ENCODE peak calls at places on chromosomes 4 and X, in ten cellular contexts. U is upper lobe of right lung, S is MCF 10A, Y is GM04504, D is epithelial cell of esophagus, W is psoas muscle, C is astrocyte of the cerebellum, L is T-cell, X is K562, E is RWPE1. A is an unnamed sample.

GRCh38 chr4:2893772-2894171 is 50.1 kb downstream of the ADD1 start:
- DNase-seq in U (no peak), S (no peak), Y (no peak), D (no peak), W (no peak), C (no peak), L (no peak), X (no peak), E (no peak), A (no peak)

GRCh38 chr4:94038195-94038594 is 169.5 kb upstream of the SMARCAD1 start:
- DNase-seq in U (no peak), S (peak), Y (no peak), D (no peak), W (no peak), C (no peak), L (no peak), X (no peak), E (no peak), A (no peak)

GRCh38 chr4:169311643-169312365 is 41.0 kb upstream of the SH3RF1 start:
- DNase-seq in U (no peak), S (peak), Y (no peak), D (peak), W (no peak), C (no peak), L (no peak), X (peak), E (peak), A (no peak)

GRCh38 chrX:39730671-39731389 is 366.9 kb downstream of the BCOR start:
- DNase-seq in U (peak), S (peak), Y (peak), D (peak), W (peak), C (peak), L (peak), X (peak), E (peak), A (peak)

GRCh38 chr4:185005209-185005819 is 13.0 kb upstream of the HELT start:
- DNase-seq in U (peak), S (peak), Y (peak), D (peak), W (peak), C (peak), L (peak), X (peak), E (peak), A (peak)

GRCh38 chr4:186857793-186858192 is 134.1 kb upstream of the FAT1 start:
- DNase-seq in U (no peak), S (no peak), Y (no peak), D (no peak), W (no peak), C (no peak), L (no peak), X (no peak), E (no peak), A (no peak)

GRCh38 chr4:102399021-102399420 is 53.7 kb upstream of the SLC39A8 start:
- DNase-seq in U (no peak), S (no peak), Y (no peak), D (no peak), W (no peak), C (no peak), L (no peak), X (no peak), E (no peak), A (no peak)

GRCh38 chr4:8607603-8608481 is 15.3 kb downstream of the CPZ start:
- DNase-seq in U (no peak), S (no peak), Y (no peak), D (no peak), W (no peak), C (no peak), L (peak), X (peak), E (peak), A (peak)

GRCh38 chr4:3407171-3407771 is 34.5 kb upstream of the HGFAC start:
- DNase-seq in U (peak), S (no peak), Y (no peak), D (no peak), W (no peak), C (no peak), L (no peak), X (no peak), E (no peak), A (no peak)

GRCh38 chr4:39169426-39169825 is 12.9 kb upstream of the WDR19 start:
- DNase-seq in U (no peak), S (no peak), Y (no peak), D (no peak), W (no peak), C (peak), L (no peak), X (no peak), E (no peak), A (no peak)

GRCh38 chrX:44308869-44309268 is 34.6 kb downstream of the EFHC2 start:
- DNase-seq in U (no peak), S (no peak), Y (no peak), D (no peak), W (no peak), C (no peak), L (no peak), X (no peak), E (no peak), A (no peak)

GRCh38 chr4:106365613-106366012 is 3.0 kb downstream of the GIMD1 start:
- DNase-seq in U (no peak), S (peak), Y (peak), D (peak), W (no peak), C (peak), L (no peak), X (peak), E (peak), A (no peak)

GRCh38 chr4:85039526-85039925 is 73.0 kb upstream of the WDFY3 start:
- DNase-seq in U (no peak), S (peak), Y (peak), D (peak), W (no peak), C (no peak), L (no peak), X (no peak), E (no peak), A (no peak)

GRCh38 chr4:147328756-147329446 is 152.0 kb upstream of the EDNRA start:
- DNase-seq in U (no peak), S (no peak), Y (no peak), D (no peak), W (no peak), C (no peak), L (no peak), X (no peak), E (no peak), A (no peak)

GRCh38 chr4:128590034-128590740 is 219.3 kb upstream of the JADE1 start:
- DNase-seq in U (no peak), S (no peak), Y (no peak), D (no peak), W (no peak), C (no peak), L (no peak), X (no peak), E (no peak), A (no peak)

GRCh38 chr4:25112349-25113008 is 47.8 kb downstream of the SEPSECS start:
- DNase-seq in U (no peak), S (no peak), Y (no peak), D (no peak), W (no peak), C (no peak), L (no peak), X (no peak), E (no peak), A (no peak)

GRCh38 chrX:46226422-46226821 is 318.8 kb downstream of the ZNF674 start:
- DNase-seq in U (no peak), S (no peak), Y (no peak), D (no peak), W (no peak), C (no peak), L (no peak), X (no peak), E (no peak), A (no peak)

GRCh38 chr4:109441858-109442480 is 8.4 kb downstream of the SEC24B start:
- DNase-seq in U (no peak), S (peak), Y (no peak), D (peak), W (no peak), C (no peak), L (no peak), X (no peak), E (peak), A (no peak)

GRCh38 chr4:478373-478772 is 20.6 kb downstream of the ZNF721 start:
- DNase-seq in U (no peak), S (peak), Y (no peak), D (peak), W (no peak), C (no peak), L (no peak), X (no peak), E (no peak), A (no peak)

GRCh38 chr4:1746919-1747602 is 25.7 kb downstream of the TACC3 start:
- DNase-seq in U (no peak), S (no peak), Y (no peak), D (no peak), W (no peak), C (no peak), L (no peak), X (no peak), E (no peak), A (no peak)

GRCh38 chr4:146343776-146344175 is 129.4 kb downstream of the REELD1 start:
- DNase-seq in U (no peak), S (no peak), Y (no peak), D (no peak), W (no peak), C (no peak), L (no peak), X (no peak), E (no peak), A (no peak)

GRCh38 chrX:106791495-106791894 is 11.0 kb upstream of the TBC1D8B start:
- DNase-seq in U (no peak), S (peak), Y (no peak), D (peak), W (no peak), C (no peak), L (no peak), X (no peak), E (no peak), A (no peak)

GRCh38 chr4:3725936-3726895 is 40.0 kb upstream of the ADRA2C start:
- DNase-seq in U (no peak), S (no peak), Y (no peak), D (no peak), W (no peak), C (no peak), L (no peak), X (no peak), E (no peak), A (no peak)

GRCh38 chr4:114400531-114400930 is 198.1 kb upstream of the UGT8 start:
- DNase-seq in U (no peak), S (peak), Y (no peak), D (peak), W (no peak), C (no peak), L (no peak), X (no peak), E (peak), A (no peak)

GRCh38 chr4:3760833-3761232 is 5.4 kb upstream of the ADRA2C start:
- DNase-seq in U (no peak), S (no peak), Y (no peak), D (no peak), W (no peak), C (no peak), L (no peak), X (no peak), E (no peak), A (no peak)

GRCh38 chrX:81263067-81263466 is 61.2 kb downstream of the SH3BGRL start:
- DNase-seq in U (no peak), S (no peak), Y (no peak), D (no peak), W (no peak), C (no peak), L (no peak), X (no peak), E (no peak), A (no peak)

GRCh38 chr4:51931461-51931860 is 88.5 kb downstream of the DCUN1D4 start:
- DNase-seq in U (no peak), S (no peak), Y (no peak), D (no peak), W (no peak), C (peak), L (no peak), X (no peak), E (no peak), A (no peak)

GRCh38 chrX:74924449-74925209 is 623 bp downstream of the NEXMIF start:
- DNase-seq in U (peak), S (no peak), Y (no peak), D (peak), W (peak), C (no peak), L (peak), X (no peak), E (peak), A (no peak)

GRCh38 chr4:10180927-10181744 is 64.5 kb upstream of the WDR1 start:
- DNase-seq in U (no peak), S (peak), Y (no peak), D (no peak), W (no peak), C (no peak), L (no peak), X (peak), E (no peak), A (no peak)

GRCh38 chrX:85611926-85612325 is 232.5 kb upstream of the POF1B start:
- DNase-seq in U (no peak), S (peak), Y (no peak), D (peak), W (no peak), C (no peak), L (no peak), X (peak), E (no peak), A (no peak)

GRCh38 chr4:56976878-56977320 is 507 bp downstream of the NOA1 start:
- DNase-seq in U (peak), S (peak), Y (no peak), D (peak), W (no peak), C (no peak), L (peak), X (peak), E (peak), A (peak)

GRCh38 chr4:40333921-40334352 is 1.2 kb upstream of the CHRNA9 start:
- DNase-seq in U (no peak), S (peak), Y (no peak), D (peak), W (no peak), C (peak), L (no peak), X (no peak), E (peak), A (no peak)

GRCh38 chr4:17512973-17513665 is 1.2 kb upstream of the QDPR start:
- DNase-seq in U (no peak), S (peak), Y (no peak), D (peak), W (no peak), C (no peak), L (no peak), X (no peak), E (peak), A (no peak)

GRCh38 chr4:122480023-122480422 is 23.5 kb upstream of the IL2 start:
- DNase-seq in U (no peak), S (no peak), Y (no peak), D (no peak), W (no peak), C (peak), L (no peak), X (peak), E (no peak), A (no peak)

GRCh38 chr4:8772499-8773123 is 99.0 kb downstream of the HMX1 start:
- DNase-seq in U (peak), S (no peak), Y (no peak), D (no peak), W (no peak), C (no peak), L (no peak), X (no peak), E (no peak), A (no peak)

GRCh38 chr4:6331018-6331417 is 61.4 kb downstream of the WFS1 start:
- DNase-seq in U (no peak), S (peak), Y (no peak), D (peak), W (no peak), C (no peak), L (no peak), X (peak), E (no peak), A (no peak)

GRCh38 chrX:10259716-10260115 is 102.9 kb downstream of the CLCN4 start:
- DNase-seq in U (no peak), S (no peak), Y (peak), D (no peak), W (no peak), C (no peak), L (no peak), X (no peak), E (no peak), A (no peak)

GRCh38 chr4:152609460-152609859 is 70.3 kb downstream of the TMEM154 start:
- DNase-seq in U (no peak), S (no peak), Y (no peak), D (no peak), W (no peak), C (no peak), L (no peak), X (peak), E (no peak), A (no peak)

GRCh38 chr4:123564758-123565346 is 168.3 kb downstream of the SPRY1 start:
- DNase-seq in U (no peak), S (peak), Y (peak), D (peak), W (no peak), C (no peak), L (peak), X (peak), E (peak), A (peak)

GRCh38 chr4:164623099-164623498 is 130.8 kb upstream of the SMIM31 start:
- DNase-seq in U (no peak), S (no peak), Y (no peak), D (no peak), W (no peak), C (no peak), L (no peak), X (no peak), E (no peak), A (no peak)

A was measured in CD8-positive, alpha-beta T cell.